ENCODE peak calls at places on chromosomes 1 and 21, in ten cellular contexts. O is neural progenitor cell; S is kidney tubule cell; M is cardiac fibroblast; R is CD14-positive monocyte; W is A549; E is Kasumi-1; F is RPMI8226; D is heart right ventricle; K is CD8-positive, alpha-beta T cell. C is an unnamed sample.

GRCh38 chr1:158019177-158019868 is 25.9 kb downstream of the KIRREL1 start:
- DNase-seq in R (no peak), O (peak), K (no peak), W (peak), E (no peak), M (peak), F (no peak), S (peak), D (peak), C (no peak)

GRCh38 chr1:61078611-61079010 is 3.8 kb upstream of the NFIA start:
- DNase-seq in O (no peak), R (no peak), F (peak), M (peak), D (no peak), S (no peak), E (no peak), K (no peak), W (no peak), C (no peak)

GRCh38 chr1:204872262-204872881 is 1.7 kb downstream of the NFASC start:
- DNase-seq in S (peak), W (no peak), K (no peak), R (no peak), E (no peak), D (peak), O (no peak), F (no peak), M (no peak), C (no peak)

GRCh38 chr1:232950919-232951579 is 638 bp downstream of the NTPCR start:
- DNase-seq in K (peak), R (no peak), E (peak), S (peak), M (no peak), F (peak), D (no peak), W (peak), O (peak), C (peak)

GRCh38 chr1:155130272-155131006 is 2.8 kb downstream of the EFNA1 start:
- DNase-seq in R (no peak), S (no peak), K (no peak), D (no peak), O (no peak), M (no peak), F (no peak), W (no peak), E (no peak), C (no peak)

GRCh38 chr1:92900539-92900938 is 60.7 kb downstream of the DIPK1A start:
- DNase-seq in M (no peak), K (no peak), S (no peak), F (no peak), R (no peak), D (no peak), E (no peak), O (no peak), W (no peak), C (no peak)

GRCh38 chr1:185936641-185937040 is 202.4 kb downstream of the HMCN1 start:
- DNase-seq in M (no peak), K (no peak), R (no peak), W (no peak), F (peak), O (no peak), E (no peak), S (no peak), D (no peak), C (no peak)

GRCh38 chr1:12069616-12070244 is 6.6 kb downstream of the TNFRSF8 start:
- DNase-seq in F (no peak), W (no peak), R (no peak), K (no peak), S (no peak), E (peak), O (no peak), D (no peak), M (no peak), C (no peak)

GRCh38 chr1:24987875-24988559 is 57.9 kb upstream of the RUNX3 start:
- DNase-seq in O (no peak), F (peak), M (no peak), W (no peak), E (no peak), K (no peak), D (no peak), R (no peak), S (no peak), C (peak)

GRCh38 chr1:2378956-2379732 is 12.2 kb downstream of the MORN1 start:
- DNase-seq in R (peak), F (no peak), E (no peak), O (no peak), K (no peak), D (no peak), S (no peak), M (no peak), W (no peak), C (no peak)

GRCh38 chr1:39639333-39640130 is at the start of gene HEYL:
- DNase-seq in E (peak), D (peak), K (peak), M (peak), W (peak), O (peak), S (peak), R (no peak), F (peak), C (no peak)

GRCh38 chr1:166956057-166956850 is 19.1 kb downstream of the ILDR2 start:
- DNase-seq in D (no peak), W (no peak), K (no peak), R (no peak), E (no peak), O (no peak), M (no peak), S (no peak), F (no peak), C (no peak)

GRCh38 chr21:41684381-41685245 is 82.2 kb downstream of the RIPK4 start:
- DNase-seq in S (peak), F (no peak), R (no peak), D (no peak), E (no peak), W (peak), O (no peak), M (peak), K (no peak), C (no peak)

GRCh38 chr1:63782982-63783381 is 9.2 kb downstream of the ROR1 start:
- DNase-seq in K (no peak), R (no peak), E (no peak), M (no peak), O (no peak), D (no peak), W (no peak), S (no peak), F (no peak), C (no peak)

GRCh38 chr1:19356266-19356665 is 44.1 kb downstream of the SLC66A1 start:
- DNase-seq in O (no peak), S (no peak), M (no peak), W (no peak), K (no peak), E (no peak), F (no peak), R (no peak), D (no peak), C (no peak)

GRCh38 chr1:238991730-238992490 is 394.5 kb upstream of the CHRM3 start:
- DNase-seq in D (no peak), K (no peak), O (no peak), S (no peak), E (no peak), F (no peak), W (no peak), M (no peak), R (no peak), C (no peak)

GRCh38 chr21:33844104-33844889 is 71.3 kb downstream of the ATP5PO start:
- DNase-seq in E (no peak), R (no peak), D (peak), S (no peak), F (no peak), O (no peak), K (no peak), M (peak), W (no peak), C (no peak)

GRCh38 chr1:228344631-228345072 is 62.0 kb downstream of the TRIM11 start:
- DNase-seq in F (no peak), K (peak), E (no peak), M (no peak), W (no peak), D (no peak), R (no peak), O (no peak), S (peak), C (no peak)

GRCh38 chr1:229716064-229716463 is 90.0 kb downstream of the URB2 start:
- DNase-seq in E (no peak), F (no peak), W (no peak), K (no peak), S (no peak), O (peak), D (no peak), R (no peak), M (no peak), C (no peak)

GRCh38 chr21:17231124-17231523 is 281.7 kb upstream of the CXADR start:
- DNase-seq in O (no peak), K (no peak), M (no peak), F (no peak), W (no peak), E (no peak), D (no peak), R (no peak), S (no peak), C (peak)

GRCh38 chr1:16207318-16208269 is 4.9 kb downstream of the ARHGEF19 start:
- DNase-seq in W (no peak), R (no peak), E (no peak), M (peak), K (no peak), D (no peak), O (no peak), S (no peak), F (no peak), C (no peak)

GRCh38 chr1:161193561-161194235 is 5.2 kb downstream of the ADAMTS4 start:
- DNase-seq in R (no peak), O (no peak), M (no peak), K (no peak), E (no peak), F (no peak), S (peak), W (no peak), D (no peak), C (no peak)

GRCh38 chr1:3307359-3307758 is 147.1 kb upstream of the ARHGEF16 start:
- DNase-seq in D (no peak), S (peak), K (no peak), R (no peak), F (no peak), E (no peak), W (no peak), O (no peak), M (no peak), C (no peak)

GRCh38 chr1:234845097-234845660 is 235.2 kb upstream of the IRF2BP2 start:
- DNase-seq in F (peak), R (no peak), E (no peak), S (no peak), W (no peak), M (no peak), K (peak), D (no peak), O (no peak), C (no peak)

GRCh38 chr21:33015091-33015490 is 10.6 kb upstream of the OLIG2 start:
- DNase-seq in E (no peak), K (no peak), S (no peak), D (no peak), W (no peak), O (no peak), F (no peak), M (no peak), R (peak), C (no peak)

GRCh38 chr1:94321662-94322061 is 84.3 kb upstream of the ARHGAP29 start:
- DNase-seq in M (no peak), O (no peak), R (no peak), W (no peak), D (no peak), E (no peak), K (no peak), S (no peak), F (no peak), C (no peak)

GRCh38 chr1:227449727-227450420 is 113.5 kb upstream of the ZNF678 start:
- DNase-seq in R (no peak), W (no peak), D (no peak), K (no peak), O (no peak), E (no peak), M (no peak), F (peak), S (no peak), C (no peak)

GRCh38 chr1:239218296-239218695 is 168.1 kb upstream of the CHRM3 start:
- DNase-seq in M (peak), R (no peak), O (no peak), F (no peak), W (no peak), D (no peak), K (no peak), S (no peak), E (no peak), C (no peak)

GRCh38 chr1:229225331-229225782 is 45.6 kb upstream of the RAB4A start:
- DNase-seq in M (no peak), O (no peak), W (no peak), K (no peak), R (no peak), E (no peak), S (no peak), F (no peak), D (no peak), C (no peak)

GRCh38 chr1:6511461-6512244 is 20.2 kb upstream of the PLEKHG5 start:
- DNase-seq in O (no peak), W (no peak), R (no peak), S (no peak), M (no peak), E (no peak), D (no peak), K (no peak), F (no peak), C (no peak)

GRCh38 chr1:236021424-236022135 is 43.3 kb downstream of the NID1 start:
- DNase-seq in W (no peak), E (no peak), O (no peak), M (peak), S (no peak), K (no peak), F (no peak), D (peak), R (no peak), C (no peak)

GRCh38 chr1:240691521-240692338 is 79.8 kb upstream of the GREM2 start:
- DNase-seq in F (peak), M (peak), E (no peak), S (peak), K (no peak), O (peak), R (no peak), D (peak), W (peak), C (no peak)

GRCh38 chr1:220137006-220137794 is 43.3 kb downstream of the IARS2 start:
- DNase-seq in S (no peak), R (no peak), W (no peak), E (peak), K (no peak), O (peak), F (no peak), D (peak), M (peak), C (no peak)

GRCh38 chr1:93681549-93682412 is at the start of gene BCAR3:
- DNase-seq in E (peak), M (peak), D (peak), F (peak), O (peak), K (peak), R (no peak), W (no peak), S (peak), C (peak)

GRCh38 chr1:184002071-184002470 is 35.5 kb downstream of the COLGALT2 start:
- DNase-seq in W (no peak), E (no peak), K (no peak), S (peak), O (peak), F (no peak), R (no peak), D (peak), M (peak), C (no peak)